ENCODE peak calls at places on chromosomes 7 and 10, in ten cellular contexts. V, A, M, I, N, K, J, R, B and W are unnamed samples.
A peak's percentile ranks its signal among the peaks of the same experiment; 100 is the strongest.

GRCh38 chr7:149772821-149773425 is 465 bp downstream of the ZNF467 start:
- DNase-seq in R (peak; percentile 43), I (peak; percentile 50), M (peak; percentile 24), B (peak; percentile 21), J (no peak), K (peak; percentile 54), N (no peak), V (no peak), A (no peak), W (no peak)

GRCh38 chr7:90618880-90619279 is 22.8 kb downstream of the CDK14 start:
- DNase-seq in M (no peak), R (no peak), J (no peak), A (no peak), N (no peak), B (no peak), I (no peak), V (no peak), K (no peak), W (no peak)

GRCh38 chr10:108421256-108421655 is 1256.8 kb upstream of the SORCS1 start:
- DNase-seq in R (no peak), I (no peak), K (no peak), N (no peak), B (no peak), A (no peak), J (no peak), V (no peak), M (no peak), W (no peak)

GRCh38 chr10:108453166-108453565 is 1288.7 kb upstream of the SORCS1 start:
- DNase-seq in N (no peak), J (no peak), M (no peak), V (no peak), K (no peak), R (no peak), B (no peak), I (no peak), A (no peak), W (no peak)

GRCh38 chr7:74334026-74334425 is 44.8 kb downstream of the CLIP2 start:
- DNase-seq in R (no peak), V (no peak), K (no peak), I (no peak), J (peak; percentile 94), B (no peak), A (peak; percentile 59), M (no peak), N (no peak), W (no peak)

GRCh38 chr10:36302086-36302485 is 660.0 kb upstream of the FZD8 start:
- DNase-seq in N (no peak), V (no peak), B (no peak), R (no peak), K (no peak), A (no peak), M (no peak), J (no peak), I (no peak), W (no peak)

GRCh38 chr10:51932530-51932929 is 233.1 kb upstream of the CSTF2T start:
- DNase-seq in R (no peak), J (no peak), V (no peak), I (no peak), A (no peak), B (no peak), M (no peak), N (no peak), K (no peak), W (no peak)

GRCh38 chr10:132070724-132071123 is 5.0 kb downstream of the JAKMIP3 start:
- DNase-seq in I (no peak), K (no peak), A (peak; percentile 13), N (no peak), B (no peak), M (no peak), R (no peak), V (no peak), J (no peak), W (no peak)

DNA sequence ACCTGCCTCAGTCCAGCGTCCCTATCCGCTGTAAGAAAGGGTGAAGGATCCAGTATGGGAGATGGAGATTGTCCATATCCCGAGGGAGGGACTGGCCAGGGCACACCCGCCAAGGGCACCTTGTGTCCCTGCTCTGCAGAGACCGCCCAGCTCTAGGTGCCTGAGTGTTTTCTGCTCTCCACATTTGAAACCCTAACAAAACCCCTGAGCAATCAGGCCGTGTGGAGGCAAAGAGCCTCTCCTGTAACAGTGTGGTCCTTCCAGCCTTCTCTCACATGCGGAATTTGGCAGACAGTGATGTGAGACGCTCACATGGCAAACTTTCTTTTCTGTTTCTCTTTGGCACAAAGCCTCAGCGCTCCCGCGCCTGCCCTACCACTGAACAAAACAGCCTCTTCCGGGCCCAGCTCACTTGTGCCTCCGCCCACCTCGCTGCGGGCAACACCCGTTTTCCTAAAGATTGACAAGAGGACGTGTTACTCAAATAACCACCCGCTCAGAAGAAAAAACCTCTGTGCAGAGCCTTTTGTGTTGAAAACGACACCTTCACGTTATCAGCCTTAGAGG is 514.8 kb downstream of the DNAJB6 start:
- DNase-seq in V (no peak), B (peak; percentile 49), J (no peak), M (peak; percentile 40), I (peak; percentile 63), A (peak; percentile 66), R (no peak), K (peak; percentile 72), N (peak; percentile 88), W (peak; percentile 62)
- TF ChIP-seq POLR2A in V (no peak), B (no peak), J (no peak), M (no peak), I (no peak), A (no peak), R (no peak), K (no peak), N (no peak), W (peak; percentile 5)

DNA sequence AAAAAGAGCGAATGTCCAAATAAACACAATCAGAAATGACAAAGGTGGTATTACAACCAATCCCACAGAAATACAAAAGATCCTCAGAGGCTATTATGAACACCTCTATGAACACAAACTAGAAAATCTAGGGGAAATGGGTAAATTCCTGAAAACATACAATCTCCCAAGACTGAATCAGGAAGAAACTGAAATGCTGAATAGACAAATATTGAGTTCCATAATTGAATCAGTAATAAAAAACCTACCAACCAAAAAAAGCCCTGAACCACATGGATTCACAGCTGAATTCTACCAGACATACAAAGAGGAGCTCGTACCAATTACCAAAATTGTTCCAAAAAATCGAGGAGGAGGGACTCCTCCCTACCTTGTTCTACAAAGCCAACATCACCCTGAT is 56.1 kb upstream of the ZNF800 start:
- DNase-seq in V (no peak), K (no peak), B (no peak), A (no peak), J (no peak), M (no peak), I (no peak), N (no peak), R (no peak), W (no peak)
- H3K4me1 ChIP-seq in V (no peaks in the 10 kb centered on the region), K (no peaks in the 10 kb centered on the region), B (no peaks in the 10 kb centered on the region), A (no peaks in the 10 kb centered on the region), J (no peaks in the 10 kb centered on the region), M (no peaks in the 10 kb centered on the region), I (no peaks in the 10 kb centered on the region), N (no peaks in the 10 kb centered on the region), R (no peaks in the 10 kb centered on the region), W (no peaks in the 10 kb centered on the region)

GRCh38 chr10:11304906-11305585 is 287.4 kb downstream of the CELF2 start:
- DNase-seq in J (no peak), V (no peak), K (no peak), M (no peak), I (no peak), B (no peak), A (no peak), N (no peak), R (no peak), W (no peak)

GRCh38 chr10:11303671-11304170 is 286.0 kb downstream of the CELF2 start:
- DNase-seq in V (no peak), R (no peak), A (no peak), I (no peak), B (no peak), M (no peak), N (no peak), J (no peak), K (no peak), W (no peak)

GRCh38 chr10:11307004-11307403 is 289.3 kb downstream of the CELF2 start:
- DNase-seq in A (no peak), B (no peak), V (no peak), N (no peak), J (no peak), I (no peak), M (no peak), K (no peak), R (no peak), W (no peak)

GRCh38 chr10:11307937-11308336 is 290.3 kb downstream of the CELF2 start:
- DNase-seq in B (no peak), N (no peak), M (no peak), A (no peak), I (no peak), V (no peak), K (no peak), R (no peak), J (no peak), W (no peak)

DNA sequence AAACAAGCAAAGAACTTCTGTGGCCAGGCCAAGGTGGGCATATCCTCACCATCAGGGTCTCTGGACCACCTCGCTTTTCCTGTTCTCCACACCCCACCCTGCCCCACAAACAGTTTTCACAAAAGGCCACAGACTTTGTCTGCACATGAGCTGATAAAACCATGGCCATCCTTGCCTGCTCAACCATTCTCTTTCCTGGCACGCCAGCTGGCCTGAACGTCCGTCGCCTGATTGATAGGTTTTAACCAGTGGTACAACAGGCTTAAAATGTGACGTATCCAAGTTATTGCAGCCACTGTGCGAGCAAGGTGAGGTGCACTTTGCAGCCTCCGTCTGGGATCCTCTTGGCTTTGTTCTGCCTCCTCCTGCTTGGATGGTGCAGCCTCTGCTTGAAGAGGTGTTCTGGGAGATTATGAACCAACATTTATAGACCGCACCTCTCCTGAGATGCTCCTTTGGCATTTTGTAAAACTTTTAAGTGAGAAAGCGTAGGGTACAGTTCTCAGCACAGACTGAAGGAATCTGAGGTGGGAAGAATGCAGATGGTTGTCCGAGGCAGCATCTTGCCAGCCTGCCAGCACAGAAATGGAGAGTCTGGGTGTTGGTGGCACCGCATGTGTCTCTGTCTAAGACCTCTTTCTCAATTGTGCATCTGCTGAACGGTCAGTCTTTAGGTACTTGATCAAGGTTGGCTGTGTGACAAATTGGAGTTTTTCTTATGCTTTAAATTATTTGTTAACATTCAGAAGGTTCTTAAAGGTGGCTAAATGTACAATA is 288.3 kb downstream of the CELF2 start:
- DNase-seq in M (no peak), I (no peak), K (no peak), V (no peak), A (no peak), R (no peak), N (no peak), J (no peak), B (no peak), W (no peak)
- H3K36me3 ChIP-seq in M (peaks cover 48% of the 10 kb centered on the region), I (no peaks in the 10 kb centered on the region), K (peaks cover 6% of the 10 kb centered on the region), V (no peaks in the 10 kb centered on the region), A (no peaks in the 10 kb centered on the region), R (no peaks in the 10 kb centered on the region), N (no peaks in the 10 kb centered on the region), J (no peaks in the 10 kb centered on the region), B (peaks cover 15% of the 10 kb centered on the region), W (no peaks in the 10 kb centered on the region)

DNA sequence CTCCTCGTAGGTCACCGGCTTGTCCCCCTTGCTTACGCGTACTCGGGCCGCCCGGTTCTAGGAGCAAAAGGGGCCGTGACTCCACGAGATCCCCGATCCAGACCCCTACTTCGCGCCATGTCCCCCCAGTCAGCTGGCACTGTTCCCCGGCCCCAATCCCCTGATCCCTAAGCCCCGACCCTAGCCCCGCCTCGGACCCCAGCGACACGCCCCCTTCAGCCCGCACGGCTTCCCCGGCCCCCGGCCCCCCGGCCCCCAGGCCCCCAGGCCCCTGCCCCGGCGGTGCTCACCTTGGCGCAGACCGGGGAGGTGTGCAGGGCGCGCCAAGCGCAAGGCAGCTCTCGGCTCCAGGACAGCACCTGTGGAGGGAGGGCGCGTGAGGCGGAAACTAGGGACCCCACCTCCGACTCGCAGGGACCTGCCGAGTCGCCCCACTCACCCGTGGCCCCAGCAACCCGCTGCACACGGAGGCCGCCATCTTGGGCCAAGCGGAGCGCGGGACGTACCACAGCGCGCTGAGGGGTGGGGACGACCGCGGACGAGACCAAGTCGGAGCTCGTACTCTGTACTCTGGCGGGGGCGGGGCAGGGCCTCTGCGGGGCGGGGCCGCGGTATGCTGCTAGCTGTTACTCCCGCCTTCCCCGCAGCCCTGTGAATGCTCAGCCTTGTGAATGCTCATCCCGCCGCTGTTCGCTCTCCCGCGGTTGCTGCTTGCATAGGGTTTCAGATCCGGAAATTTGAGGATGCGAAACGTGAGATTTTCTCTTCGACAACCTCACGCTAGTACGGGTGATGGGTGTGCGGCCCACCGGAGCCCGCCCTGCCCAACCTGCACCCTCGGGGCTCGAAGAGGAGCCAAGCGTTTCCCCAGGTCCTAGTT is at the start of gene MRPS24:
- DNase-seq in J (peak; percentile 95), A (peak; percentile 99), N (peak; percentile 97), B (peak; percentile 96), V (peak; percentile 95), K (peak; percentile 97), I (peak; percentile 98), M (peak; percentile 96), R (peak; percentile 94), W (peak; percentile 96)
- TF ChIP-seq POLR2A in J (peak; percentile 92), A (peak; percentile 91), N (no peak), B (peak; percentile 54), V (peak; percentile 60), K (no peak), I (peak; percentile 68), M (peak; percentile 71), R (peak; percentile 59), W (peak; percentile 66)